ENCODE peak calls at places on chromosomes 3 and 15, in six cellular contexts. Q is dorsolateral prefrontal cortex, W is astrocyte of the spinal cord, S is GM23338, V is neuronal stem cell, A is HCT116. J is an unnamed sample.

GRCh38 chr3:38267689-38268477 is 2.3 kb downstream of the SLC22A13 start:
- DNase-seq in V (no peak), A (no peak), Q (no peak), W (no peak), S (peak), J (no peak)

GRCh38 chr15:100918690-100919480 is at the start of gene LRRK1:
- DNase-seq in S (peak), Q (no peak), A (no peak), W (peak), V (no peak), J (peak)

GRCh38 chr3:106552401-106553043 is 683.7 kb upstream of the CBLB start:
- DNase-seq in A (no peak), V (no peak), S (peak), W (no peak), Q (no peak), J (peak)

GRCh38 chr3:22117751-22118346 is 366.8 kb upstream of the ZNF385D start:
- DNase-seq in Q (no peak), A (peak), V (peak), S (peak), W (peak), J (peak)

GRCh38 chr3:107217161-107217560 is 160.1 kb upstream of the CCDC54 start:
- DNase-seq in A (peak), W (peak), V (no peak), Q (no peak), S (no peak), J (no peak)

GRCh38 chr3:112308151-112308911 is 14.3 kb upstream of the SLC9C1 start:
- DNase-seq in S (peak), W (peak), V (peak), Q (no peak), A (no peak), J (no peak)

GRCh38 chr15:40934457-40934856 is 5.3 kb downstream of the DLL4 start:
- DNase-seq in W (no peak), S (no peak), A (no peak), Q (no peak), V (no peak), J (no peak)

GRCh38 chr3:9172851-9173320 is 76.6 kb downstream of the SRGAP3 start:
- DNase-seq in V (no peak), W (no peak), Q (peak), A (no peak), S (no peak), J (no peak)

GRCh38 chr3:72111265-72111972 is 326.5 kb upstream of the PROK2 start:
- DNase-seq in Q (no peak), W (no peak), A (no peak), V (no peak), S (no peak), J (no peak)

GRCh38 chr3:157573780-157574378 is 70.7 kb upstream of the VEPH1 start:
- DNase-seq in W (peak), Q (no peak), A (no peak), V (no peak), S (no peak), J (no peak)

GRCh38 chr3:128726691-128727031 is 678 bp downstream of the RAB7A start:
- DNase-seq in W (peak), V (peak), S (peak), A (no peak), Q (peak), J (peak)

GRCh38 chr3:10552631-10552943 is 47.2 kb upstream of the ATP2B2 start:
- DNase-seq in S (no peak), W (no peak), A (no peak), V (no peak), Q (no peak), J (no peak)

GRCh38 chr3:55320928-55321327 is 166.2 kb downstream of the WNT5A start:
- DNase-seq in A (no peak), W (no peak), V (no peak), Q (no peak), S (no peak), J (no peak)

GRCh38 chr3:89851974-89852621 is 744.7 kb downstream of the EPHA3 start:
- DNase-seq in W (peak), V (peak), S (peak), Q (peak), A (no peak), J (peak)

GRCh38 chr15:100716456-100717085 is 114.2 kb downstream of the ASB7 start:
- DNase-seq in W (no peak), A (no peak), V (no peak), S (no peak), Q (no peak), J (no peak)

GRCh38 chr3:71891483-71891882 is 106.5 kb upstream of the PROK2 start:
- DNase-seq in A (no peak), W (no peak), Q (no peak), V (no peak), S (no peak), J (no peak)

GRCh38 chr15:64634020-64634419 is 141.4 kb downstream of the RBPMS2 start:
- DNase-seq in W (peak), Q (no peak), A (no peak), S (peak), V (peak), J (no peak)

GRCh38 chr3:129119365-129120100 is 2.1 kb downstream of the RAB43 start:
- DNase-seq in Q (no peak), A (no peak), V (no peak), S (no peak), W (no peak), J (no peak)

GRCh38 chr3:24435581-24435980 is 59.1 kb downstream of the THRB start:
- DNase-seq in S (no peak), V (no peak), W (no peak), Q (no peak), A (no peak), J (no peak)

GRCh38 chr3:161042023-161042501 is 63.1 kb downstream of the B3GALNT1 start:
- DNase-seq in Q (no peak), S (no peak), V (no peak), A (no peak), W (peak), J (no peak)

GRCh38 chr3:4043867-4044575 is 244.8 kb downstream of the LRRN1 start:
- DNase-seq in S (no peak), V (no peak), A (no peak), Q (no peak), W (no peak), J (no peak)

GRCh38 chr3:4247391-4247790 is 55.8 kb upstream of the SETMAR start:
- DNase-seq in A (no peak), S (no peak), Q (no peak), V (no peak), W (no peak), J (no peak)

GRCh38 chr15:89003865-89004725 is 84.2 kb upstream of the ABHD2 start:
- DNase-seq in S (peak), Q (no peak), W (peak), V (peak), A (no peak), J (peak)

GRCh38 chr3:62873672-62874397 is 1.4 kb downstream of the CADPS start:
- DNase-seq in Q (peak), A (no peak), W (no peak), S (peak), V (peak), J (peak)

GRCh38 chr3:94173667-94174434 is 111.0 kb downstream of the NSUN3 start:
- DNase-seq in Q (no peak), S (no peak), W (peak), V (no peak), A (no peak), J (no peak)

GRCh38 chr3:97956051-97956450 is 16.2 kb downstream of the RIOX2 start:
- DNase-seq in W (no peak), V (no peak), A (no peak), S (no peak), Q (no peak), J (no peak)

GRCh38 chr3:61956236-61956635 is 394.9 kb downstream of the PTPRG start:
- DNase-seq in A (no peak), S (no peak), Q (no peak), W (peak), V (no peak), J (no peak)

GRCh38 chr15:82111918-82112317 is 66.1 kb upstream of the MEX3B start:
- DNase-seq in W (no peak), S (no peak), A (no peak), V (no peak), Q (no peak), J (no peak)

GRCh38 chr3:26350853-26351252 is 271.7 kb upstream of the LRRC3B start:
- DNase-seq in V (no peak), W (no peak), A (no peak), S (no peak), Q (no peak), J (no peak)

GRCh38 chr15:85649372-85649771 is 145.4 kb downstream of the KLHL25 start:
- DNase-seq in S (no peak), A (no peak), V (no peak), W (peak), Q (no peak), J (no peak)

GRCh38 chr3:174862101-174862500 is 3.0 kb downstream of the NAALADL2 start:
- DNase-seq in W (no peak), A (peak), S (peak), Q (no peak), V (no peak), J (no peak)

DNA sequence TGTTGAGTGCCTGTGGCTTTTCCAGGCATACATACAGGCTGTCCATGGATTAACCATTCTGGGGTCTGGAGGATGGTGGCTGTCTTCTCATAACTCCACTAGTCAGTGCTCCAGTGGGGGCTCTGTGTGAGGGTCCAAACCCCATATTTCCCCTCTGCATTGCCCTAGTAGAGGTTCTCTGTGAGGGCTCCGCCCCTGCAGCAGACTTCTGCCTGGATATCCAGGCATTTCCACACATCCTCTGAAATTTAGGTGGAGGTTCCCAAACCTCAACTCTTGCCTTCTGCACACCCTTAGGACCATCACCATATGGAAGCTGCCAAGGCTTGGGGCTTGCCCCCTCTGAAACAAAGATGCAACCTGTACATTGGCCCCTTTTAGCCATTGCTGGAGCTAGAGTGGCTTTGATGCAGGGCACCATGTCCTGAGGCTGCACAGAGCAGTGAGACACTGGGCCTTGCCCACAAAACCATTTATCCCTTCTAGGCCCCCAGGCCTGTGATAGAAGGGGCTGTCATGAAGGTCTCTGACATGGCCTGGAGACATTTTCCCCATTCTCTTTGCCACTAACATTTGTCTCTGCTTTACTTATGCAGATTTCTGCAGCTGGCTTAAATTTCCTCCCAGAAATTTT is 400.1 kb upstream of the MDFIC2 start:
- DNase-seq in W (no peak), V (no peak), A (no peak), S (no peak), Q (no peak), J (peak)
- H3K4me3 ChIP-seq in W (no peak), V (no peak), A (no peak), S (no peak), Q (no peak), J (no peak)

GRCh38 chr15:79212589-79213139 is 69.9 kb upstream of the ANKRD34C start:
- DNase-seq in A (no peak), Q (no peak), S (peak), V (peak), W (no peak), J (no peak)

GRCh38 chr15:79206940-79207339 is 75.6 kb upstream of the ANKRD34C start:
- DNase-seq in A (no peak), S (no peak), W (no peak), V (no peak), Q (no peak), J (no peak)

GRCh38 chr15:79209690-79210089 is 72.8 kb upstream of the ANKRD34C start:
- DNase-seq in W (no peak), A (no peak), V (no peak), Q (no peak), S (peak), J (no peak)

GRCh38 chr15:79208179-79208578 is 74.3 kb upstream of the ANKRD34C start:
- DNase-seq in W (no peak), Q (no peak), A (no peak), V (no peak), S (no peak), J (peak)

GRCh38 chr15:79209116-79209515 is 73.4 kb upstream of the ANKRD34C start:
- DNase-seq in S (peak), W (no peak), A (no peak), Q (no peak), V (no peak), J (no peak)
- H3K4me3 ChIP-seq in S (peak), W (no peak), A (no peak), Q (no peak), V (no peak), J (no peak)

GRCh38 chr3:85670626-85671025 is 711.8 kb downstream of the CADM2 start:
- DNase-seq in W (peak), Q (no peak), A (no peak), S (no peak), V (no peak), J (no peak)

GRCh38 chr3:85662462-85662861 is 703.7 kb downstream of the CADM2 start:
- DNase-seq in W (no peak), Q (no peak), S (no peak), A (no peak), V (no peak), J (no peak)

DNA sequence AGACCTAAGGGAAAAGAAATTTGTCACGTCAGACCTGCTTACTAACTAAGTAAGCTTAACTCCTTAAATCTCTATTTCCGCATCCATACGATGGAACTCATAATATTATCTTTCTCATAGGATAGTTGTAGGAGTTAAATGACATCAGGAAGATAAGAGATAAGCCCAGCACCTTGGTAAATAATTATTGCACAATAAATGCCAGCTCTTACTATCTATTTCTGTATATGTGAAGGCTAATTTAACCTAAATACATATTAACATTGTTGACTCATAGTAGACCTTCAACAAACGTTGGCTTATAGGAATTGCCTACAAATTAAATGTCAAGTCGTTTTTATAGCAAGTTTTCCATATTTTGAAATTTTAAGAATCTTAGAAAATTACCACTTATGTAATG is 709.0 kb downstream of the CADM2 start:
- DNase-seq in S (no peak), Q (no peak), W (no peak), V (no peak), A (no peak), J (no peak)
- H3K4me3 ChIP-seq in S (no peak), Q (no peak), W (no peak), V (no peak), A (no peak), J (no peak)

GRCh38 chr15:98898122-98898521 is 109.5 kb downstream of the PGPEP1L start:
- DNase-seq in S (no peak), A (no peak), V (no peak), W (no peak), Q (no peak), J (no peak)
- H3K4me3 ChIP-seq in S (no peak), A (no peak), V (no peak), W (no peak), Q (no peak), J (no peak)

J was measured in OCI-LY7.